ENCODE peak calls at places on chromosomes 5 and 9, in four cellular contexts. X, D, L and Y are unnamed samples.

GRCh38 chr5:174428895-174429294 is 295.5 kb upstream of the MSX2 start:
- DNase-seq in X (no peak), D (no peak), L (no peak), Y (no peak)

GRCh38 chr9:99403371-99403770 is 181.3 kb downstream of the SEC61B start:
- DNase-seq in X (no peak), D (no peak), L (no peak), Y (no peak)

GRCh38 chr5:61280766-61281427 is 51.2 kb upstream of the ZSWIM6 start:
- DNase-seq in X (no peak), D (no peak), L (no peak), Y (no peak)

GRCh38 chr9:93340091-93340490 is 111.4 kb upstream of the FAM120A start:
- DNase-seq in X (no peak), D (no peak), L (no peak), Y (no peak)

GRCh38 chr5:101390317-101390908 is 487.3 kb upstream of the ST8SIA4 start:
- DNase-seq in X (peak; percentile 41), D (peak; percentile 2), L (peak; percentile 57), Y (peak; percentile 46)

GRCh38 chr5:57408714-57409113 is 73.9 kb downstream of the ACTBL2 start:
- DNase-seq in X (no peak), D (no peak), L (no peak), Y (no peak)

GRCh38 chr5:28896949-28897348 is 1858.6 kb upstream of the CDH9 start:
- DNase-seq in X (no peak), D (no peak), L (no peak), Y (peak; percentile 1)

GRCh38 chr5:174735498-174736350 is 11.3 kb downstream of the MSX2 start:
- DNase-seq in X (no peak), D (peak; percentile 40), L (peak; percentile 45), Y (peak; percentile 5)

GRCh38 chr5:95664204-95664786 is 17.7 kb downstream of the RFESD start:
- DNase-seq in X (no peak), D (no peak), L (peak; percentile 29), Y (peak; percentile 25)

GRCh38 chr9:114386886-114387677 is 700 bp downstream of the AKNA start:
- DNase-seq in X (no peak), D (no peak), L (no peak), Y (no peak)

GRCh38 chr9:134751630-134752029 is 110.0 kb downstream of the COL5A1 start:
- DNase-seq in X (no peak), D (no peak), L (no peak), Y (no peak)

GRCh38 chr5:119398713-119399492 is 43.1 kb downstream of the TNFAIP8 start:
- DNase-seq in X (no peak), D (no peak), L (no peak), Y (peak; percentile 9)

GRCh38 chr5:122755740-122756139 is 19.1 kb upstream of the SNX2 start:
- DNase-seq in X (no peak), D (no peak), L (no peak), Y (no peak)

GRCh38 chr9:133955821-133956411 is 36.2 kb downstream of the VAV2 start:
- DNase-seq in X (no peak), D (no peak), L (no peak), Y (no peak)

GRCh38 chr5:31827862-31828261 is 188.9 kb downstream of the PDZD2 start:
- DNase-seq in X (no peak), D (no peak), L (no peak), Y (no peak)

GRCh38 chr5:89827388-89827787 is 582.2 kb downstream of the CETN3 start:
- DNase-seq in X (no peak), D (no peak), L (no peak), Y (no peak)

GRCh38 chr9:76255781-76256455 is 138.3 kb downstream of the RFK start:
- DNase-seq in X (no peak), D (no peak), L (no peak), Y (no peak)

GRCh38 chr5:169350759-169351240 is 49.9 kb upstream of the SLIT3 start:
- DNase-seq in X (peak; percentile 86), D (no peak), L (peak; percentile 13), Y (no peak)

GRCh38 chr9:121067655-121068054 is 7.1 kb upstream of the CNTRL start:
- DNase-seq in X (no peak), D (no peak), L (no peak), Y (no peak)

GRCh38 chr5:116395178-116395577 is 179.4 kb downstream of the SEMA6A start:
- DNase-seq in X (no peak), D (no peak), L (no peak), Y (no peak)

GRCh38 chr5:107864793-107865192 is 194.1 kb upstream of the EFNA5 start:
- DNase-seq in X (no peak), D (no peak), L (no peak), Y (no peak)

GRCh38 chr9:129278391-129279237 is 100.6 kb upstream of the IER5L start:
- DNase-seq in X (no peak), D (peak; percentile 36), L (peak; percentile 75), Y (no peak)

GRCh38 chr9:121885345-121885901 is 207.7 kb downstream of the TTLL11 start:
- DNase-seq in X (no peak), D (no peak), L (no peak), Y (no peak)

GRCh38 chr5:52894451-52894850 is 94.7 kb upstream of the ITGA2 start:
- DNase-seq in X (no peak), D (no peak), L (no peak), Y (no peak)

GRCh38 chr5:10660720-10661387 is 97.0 kb downstream of the ANKRD33B start:
- DNase-seq in X (no peak), D (no peak), L (no peak), Y (no peak)

GRCh38 chr9:109401169-109401989 is 80.5 kb upstream of the EPB41L4B start:
- DNase-seq in X (peak; percentile 24), D (peak; percentile 73), L (peak; percentile 49), Y (peak; percentile 65)

GRCh38 chr9:137445930-137446431 is 4.8 kb upstream of the ENTPD8 start:
- DNase-seq in X (no peak), D (no peak), L (no peak), Y (no peak)

GRCh38 chr9:137446851-137447471 is 5.8 kb upstream of the ENTPD8 start:
- DNase-seq in X (no peak), D (no peak), L (no peak), Y (no peak)

GRCh38 chr9:137444106-137444790 is 3.1 kb upstream of the ENTPD8 start:
- DNase-seq in X (no peak), D (no peak), L (no peak), Y (no peak)

GRCh38 chr9:137447722-137448568 is 6.8 kb upstream of the ENTPD8 start:
- DNase-seq in X (no peak), D (no peak), L (no peak), Y (no peak)

DNA sequence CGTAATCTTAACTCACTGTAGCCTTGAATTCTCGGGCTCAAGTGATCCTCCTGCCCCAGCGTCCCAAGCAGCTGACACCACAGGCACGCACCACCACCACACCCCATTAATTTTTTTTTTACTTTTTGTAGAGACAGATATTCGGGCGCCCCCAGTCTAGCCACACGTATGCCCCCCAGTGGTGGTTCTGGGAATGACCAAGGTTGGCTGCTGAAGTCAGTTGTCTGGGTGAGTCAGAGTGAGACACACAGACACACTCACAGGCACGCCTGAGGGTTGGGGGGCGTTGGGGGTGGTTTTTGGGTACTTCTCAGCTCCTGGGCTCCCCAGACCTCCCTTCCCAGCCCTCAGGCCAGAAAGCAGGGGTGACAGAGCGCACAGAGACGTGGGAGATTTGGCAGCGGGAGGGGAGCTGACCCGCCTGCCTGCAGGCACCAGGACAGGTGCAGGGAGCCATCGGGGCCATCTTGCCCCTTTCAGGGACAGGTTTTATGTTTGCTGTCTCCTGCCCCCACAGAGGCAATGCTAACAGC is 4.2 kb upstream of the ENTPD8 start:
- DNase-seq in X (peak; percentile 41), D (peak; percentile 77), L (peak; percentile 56), Y (peak; percentile 57)
- TF ChIP-seq TCF7L2 in X (no peak), D (no peak), L (no peak), Y (no peak)

GRCh38 chr5:21880164-21880563 is 973.0 kb downstream of the CDH12 start:
- DNase-seq in X (no peak), D (no peak), L (no peak), Y (no peak)

GRCh38 chr5:21882363-21882762 is 970.8 kb downstream of the CDH12 start:
- DNase-seq in X (no peak), D (no peak), L (no peak), Y (no peak)
- TF ChIP-seq TCF7L2 in X (no peak), D (no peak), L (no peak), Y (no peak)

DNA sequence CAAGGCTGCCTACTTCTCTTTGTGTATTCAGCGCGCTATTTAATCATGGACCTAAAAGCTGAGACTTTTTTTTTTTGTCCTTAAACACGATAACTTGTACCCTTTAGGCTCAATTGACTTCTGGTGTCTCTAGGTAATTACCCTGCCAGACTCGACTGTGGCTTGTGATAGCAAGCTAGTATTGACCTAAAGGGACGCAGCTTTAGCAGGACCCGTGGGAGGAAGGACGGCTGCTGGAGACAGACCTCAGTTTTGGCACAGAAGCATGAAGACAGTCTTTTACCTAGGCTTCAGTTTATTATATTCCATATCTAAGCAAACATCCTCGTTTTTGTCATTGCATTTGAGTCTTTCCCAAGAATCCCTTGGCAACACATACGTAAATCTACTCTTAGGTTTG is 115.3 kb downstream of the SMC2 start:
- DNase-seq in X (no peak), D (no peak), L (no peak), Y (no peak)
- TF ChIP-seq TCF7L2 in X (no peak), D (no peak), L (no peak), Y (no peak)

GRCh38 chr9:110555971-110556370 is 23.6 kb downstream of the SVEP1 start:
- DNase-seq in X (no peak), D (no peak), L (no peak), Y (peak; percentile 62)
- TF ChIP-seq TCF7L2 in X (no peak), D (no peak), L (no peak), Y (no peak)

GRCh38 chr5:141040093-141040762 is 10.9 kb upstream of the PCDHB1 start:
- DNase-seq in X (peak; percentile 38), D (no peak), L (peak; percentile 69), Y (no peak)

GRCh38 chr5:141039517-141039916 is 11.7 kb upstream of the PCDHB1 start:
- DNase-seq in X (no peak), D (no peak), L (no peak), Y (no peak)

GRCh38 chr5:141039061-141039460 is 12.1 kb upstream of the PCDHB1 start:
- DNase-seq in X (no peak), D (no peak), L (no peak), Y (no peak)

GRCh38 chr5:141041427-141041785 is 9.8 kb upstream of the PCDHB1 start:
- DNase-seq in X (no peak), D (no peak), L (no peak), Y (no peak)

DNA sequence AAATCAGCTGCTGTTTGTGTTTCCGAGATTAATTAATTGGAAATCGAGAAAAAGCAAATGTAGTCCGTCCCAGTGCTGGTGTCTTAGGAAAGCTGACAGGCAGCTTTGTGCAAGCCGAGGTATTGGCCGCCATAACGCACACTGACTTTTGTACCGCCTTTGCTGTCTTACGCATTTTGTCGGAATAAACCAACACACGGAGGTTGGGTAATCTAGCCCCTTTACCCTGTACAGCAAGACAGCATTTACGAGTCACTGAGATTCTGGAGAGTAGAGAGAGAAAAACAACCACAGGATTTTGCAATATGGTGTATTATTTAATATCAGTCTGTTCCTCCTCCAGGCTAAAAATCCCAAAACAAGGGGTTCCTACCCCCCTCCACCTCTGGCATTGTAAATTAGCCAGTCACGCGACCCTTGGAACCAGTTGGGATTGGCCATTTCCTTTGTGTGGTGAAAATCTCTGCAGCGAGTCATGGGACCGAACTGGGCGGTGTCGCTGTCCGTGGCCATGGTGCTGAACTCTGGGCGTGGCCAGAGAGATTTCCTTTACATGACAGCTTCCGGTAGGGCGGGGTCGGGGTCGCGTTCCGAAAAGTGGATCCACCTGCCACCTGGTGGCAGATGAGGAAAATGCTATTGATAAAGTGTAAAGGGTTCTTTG is 10.3 kb upstream of the PCDHB1 start:
- DNase-seq in X (peak; percentile 93), D (peak; percentile 78), L (peak; percentile 93), Y (peak; percentile 69)
- TF ChIP-seq TCF7L2 in X (peak; percentile 64), D (no peak), L (no peak), Y (no peak)